ENCODE peak calls at places on chromosomes 12 and 14, in seven cellular contexts. B is tibial artery, H is brain microvascular endothelial cell, N is PC-3, R is lower lobe of right lung, A is choroid plexus epithelial cell, Z is neural progenitor cell. E is an unnamed sample.

GRCh38 chr12:124231980-124232653 is 62.8 kb upstream of the RFLNA start:
- DNase-seq in B (no peak), H (no peak), N (no peak), R (peak), A (no peak), Z (no peak), E (no peak)

GRCh38 chr12:67943295-67943892 is 45.9 kb upstream of the IFNG-AS1 start:
- DNase-seq in B (peak), H (peak), N (peak), R (no peak), A (peak), Z (peak), E (peak)

GRCh38 chr14:67622675-67623074 is 3.0 kb downstream of the ARG2 start:
- DNase-seq in B (peak), H (peak), N (peak), R (no peak), A (peak), Z (peak), E (peak)

GRCh38 chr12:243381-243780 is 19.3 kb downstream of the SLC6A13 start:
- DNase-seq in B (no peak), H (no peak), N (no peak), R (no peak), A (no peak), Z (no peak), E (no peak)

GRCh38 chr12:76859621-76860020 is 19.2 kb downstream of the CSRP2 start:
- DNase-seq in B (no peak), H (no peak), N (no peak), R (no peak), A (no peak), Z (no peak), E (no peak)

GRCh38 chr14:89773644-89774316 is 180.8 kb downstream of the EFCAB11 start:
- DNase-seq in B (no peak), H (peak), N (peak), R (peak), A (no peak), Z (peak), E (no peak)

GRCh38 chr12:56677680-56678079 is 10.4 kb downstream of the PTGES3 start:
- DNase-seq in B (no peak), H (no peak), N (no peak), R (no peak), A (no peak), Z (no peak), E (no peak)

GRCh38 chr12:81332054-81332453 is 254.2 kb downstream of the ACSS3 start:
- DNase-seq in B (no peak), H (no peak), N (no peak), R (no peak), A (no peak), Z (no peak), E (no peak)

GRCh38 chr12:1820191-1820599 is at the start of gene LRTM2:
- DNase-seq in B (no peak), H (no peak), N (no peak), R (no peak), A (no peak), Z (no peak), E (no peak)

GRCh38 chr12:68420225-68421008 is 88.3 kb upstream of the MDM1 start:
- DNase-seq in B (no peak), H (peak), N (no peak), R (no peak), A (peak), Z (peak), E (no peak)

GRCh38 chr12:114407566-114408411 is 1.8 kb upstream of the TBX5 start:
- DNase-seq in B (no peak), H (no peak), N (no peak), R (no peak), A (no peak), Z (no peak), E (no peak)

GRCh38 chr12:67515679-67516363 is 132.7 kb upstream of the DYRK2 start:
- DNase-seq in B (no peak), H (no peak), N (peak), R (no peak), A (peak), Z (no peak), E (no peak)

GRCh38 chr14:104223101-104223809 is 84.9 kb downstream of the KIF26A start:
- DNase-seq in B (no peak), H (no peak), N (no peak), R (peak), A (peak), Z (no peak), E (no peak)

GRCh38 chr14:92373336-92373735 is 50.4 kb downstream of the SLC24A4 start:
- DNase-seq in B (no peak), H (no peak), N (no peak), R (no peak), A (peak), Z (no peak), E (no peak)

GRCh38 chr14:89397569-89397968 is 19.5 kb downstream of the FOXN3 start:
- DNase-seq in B (no peak), H (no peak), N (no peak), R (no peak), A (no peak), Z (no peak), E (no peak)

GRCh38 chr12:67968316-67968715 is 20.9 kb upstream of the IFNG-AS1 start:
- DNase-seq in B (no peak), H (no peak), N (peak), R (no peak), A (no peak), Z (no peak), E (no peak)

GRCh38 chr14:61452452-61452851 is 131.1 kb downstream of the PRKCH start:
- DNase-seq in B (no peak), H (no peak), N (no peak), R (no peak), A (no peak), Z (no peak), E (no peak)

GRCh38 chr14:57897148-57897547 is 31.3 kb upstream of the SLC35F4 start:
- DNase-seq in B (no peak), H (no peak), N (no peak), R (no peak), A (no peak), Z (no peak), E (no peak)

GRCh38 chr12:18578191-18578590 is 159.6 kb downstream of the PLCZ1 start:
- DNase-seq in B (no peak), H (no peak), N (peak), R (no peak), A (peak), Z (no peak), E (no peak)

GRCh38 chr12:85872497-85873091 is 1.5 kb upstream of the NTS start:
- DNase-seq in B (no peak), H (peak), N (peak), R (no peak), A (peak), Z (peak), E (peak)

GRCh38 chr12:53186745-53187144 is 6.0 kb upstream of the CSAD start:
- DNase-seq in B (no peak), H (no peak), N (no peak), R (no peak), A (no peak), Z (no peak), E (no peak)

GRCh38 chr14:97976861-97977260 is 1179.7 kb downstream of the VRK1 start:
- DNase-seq in B (no peak), H (no peak), N (no peak), R (peak), A (no peak), Z (no peak), E (no peak)

GRCh38 chr12:66573605-66574004 is 105.3 kb downstream of the GRIP1 start:
- DNase-seq in B (no peak), H (no peak), N (no peak), R (no peak), A (no peak), Z (no peak), E (no peak)

GRCh38 chr14:101082436-101083384 is 179.2 kb upstream of the RTL1 start:
- DNase-seq in B (peak), H (no peak), N (no peak), R (no peak), A (no peak), Z (no peak), E (no peak)

GRCh38 chr14:104953896-104954656 is 24.1 kb downstream of the AHNAK2 start:
- DNase-seq in B (no peak), H (no peak), N (no peak), R (peak), A (no peak), Z (no peak), E (no peak)

GRCh38 chr14:46344327-46344937 is 307.1 kb downstream of the RPL10L start:
- DNase-seq in B (no peak), H (peak), N (peak), R (no peak), A (peak), Z (peak), E (peak)

GRCh38 chr14:67571991-67572323 is 28.1 kb downstream of the PIGH start:
- DNase-seq in B (no peak), H (no peak), N (no peak), R (peak), A (no peak), Z (no peak), E (no peak)

GRCh38 chr14:102215071-102215470 is 75.4 kb downstream of the WDR20 start:
- DNase-seq in B (peak), H (no peak), N (peak), R (no peak), A (no peak), Z (no peak), E (peak)

GRCh38 chr14:72721042-72721540 is 172.8 kb downstream of the DPF3 start:
- DNase-seq in B (no peak), H (no peak), N (no peak), R (no peak), A (no peak), Z (no peak), E (no peak)

GRCh38 chr12:29066061-29066588 is 83.0 kb upstream of the FAR2 start:
- DNase-seq in B (peak), H (peak), N (peak), R (no peak), A (peak), Z (peak), E (peak)

GRCh38 chr12:64194333-64195149 is 27.6 kb downstream of the KICS2 start:
- DNase-seq in B (no peak), H (no peak), N (no peak), R (no peak), A (peak), Z (no peak), E (no peak)

GRCh38 chr12:42426733-42427132 is 100.8 kb downstream of the PPHLN1 start:
- DNase-seq in B (no peak), H (peak), N (peak), R (peak), A (peak), Z (peak), E (no peak)

GRCh38 chr14:71006200-71006563 is 98.9 kb downstream of the PCNX1 start:
- DNase-seq in B (no peak), H (no peak), N (peak), R (no peak), A (no peak), Z (no peak), E (no peak)

GRCh38 chr14:55136868-55137785 is 8.1 kb downstream of the LGALS3 start:
- DNase-seq in B (peak), H (peak), N (no peak), R (no peak), A (peak), Z (no peak), E (peak)

GRCh38 chr12:48388430-48388829 is 37.7 kb upstream of the ZNF641 start:
- DNase-seq in B (no peak), H (no peak), N (peak), R (no peak), A (peak), Z (no peak), E (no peak)

GRCh38 chr12:123900898-123901376 is 71.7 kb downstream of the CCDC92 start:
- DNase-seq in B (no peak), H (no peak), N (peak), R (no peak), A (peak), Z (peak), E (no peak)

GRCh38 chr12:121793836-121794531 is 496 bp upstream of the RHOF start:
- DNase-seq in B (peak), H (peak), N (peak), R (peak), A (peak), Z (peak), E (no peak)

GRCh38 chr12:119208626-119209061 is 29.9 kb downstream of the HSPB8 start:
- DNase-seq in B (peak), H (peak), N (peak), R (peak), A (peak), Z (peak), E (no peak)

GRCh38 chr12:31322651-31323248 is 3.2 kb downstream of the SINHCAF start:
- DNase-seq in B (no peak), H (peak), N (no peak), R (no peak), A (peak), Z (peak), E (peak)

DNA sequence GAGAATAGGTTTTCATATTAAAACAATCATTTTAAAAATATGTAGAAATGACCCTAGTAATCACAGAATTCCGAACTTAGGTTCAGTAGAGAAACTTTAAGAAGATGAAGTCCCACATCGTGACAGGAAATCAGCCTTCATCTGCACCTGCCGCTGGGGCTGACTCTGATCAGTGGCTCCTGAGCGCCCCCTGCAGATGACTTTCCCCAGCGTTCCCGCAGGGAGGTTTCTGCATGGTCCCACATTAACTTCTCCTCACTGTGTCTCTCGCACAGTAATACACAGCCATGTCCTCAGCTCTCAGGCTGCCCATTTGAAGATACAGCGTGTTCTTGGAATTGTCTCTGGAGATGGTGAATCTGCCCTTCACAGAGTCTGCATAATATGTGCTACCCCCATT is 1131.1 kb downstream of the TMEM121 start:
- DNase-seq in B (no peak), H (no peak), N (no peak), R (no peak), A (no peak), Z (no peak), E (no peak)
- TF ChIP-seq CTCF in B (no peak), H (no peak), N (peak), R (no peak), A (no peak), Z (no peak), E (no peak)

GRCh38 chr14:50037240-50037639 is 79.1 kb downstream of the VCPKMT start:
- DNase-seq in B (no peak), H (no peak), N (no peak), R (no peak), A (no peak), Z (no peak), E (no peak)
- H3K4me3 ChIP-seq in B (no peak), H (no peak), N (no peak), R (no peak), A (no peak), Z (no peak), E (no peak)

GRCh38 chr12:14915736-14916135 is 22.6 kb downstream of the ERP27 start:
- DNase-seq in B (no peak), H (no peak), N (no peak), R (no peak), A (no peak), Z (no peak), E (no peak)
- TF ChIP-seq CTCF in B (no peak), H (no peak), N (no peak), R (no peak), A (no peak), Z (no peak), E (no peak)

GRCh38 chr14:23577004-23577681 is 1.4 kb downstream of the JPH4 start:
- DNase-seq in B (no peak), H (no peak), N (no peak), R (no peak), A (no peak), Z (peak), E (no peak)
- H3K4me3 ChIP-seq in B (peak), H (no peak), N (no peak), R (peak), A (no peak), Z (peak), E (no peak)

GRCh38 chr12:90854136-90854689 is 100.8 kb downstream of the CCER1 start:
- DNase-seq in B (no peak), H (peak), N (peak), R (no peak), A (peak), Z (peak), E (peak)
- TF ChIP-seq CTCF in B (peak), H (peak), N (peak), R (peak), A (peak), Z (peak), E (peak)

GRCh38 chr12:12032771-12033588 is 37.8 kb upstream of the BCL2L14 start:
- DNase-seq in B (peak), H (peak), N (peak), R (peak), A (peak), Z (peak), E (peak)
- H3K4me3 ChIP-seq in B (peak), H (peak), N (peak), R (peak), A (peak), Z (peak), E (peak)

DNA sequence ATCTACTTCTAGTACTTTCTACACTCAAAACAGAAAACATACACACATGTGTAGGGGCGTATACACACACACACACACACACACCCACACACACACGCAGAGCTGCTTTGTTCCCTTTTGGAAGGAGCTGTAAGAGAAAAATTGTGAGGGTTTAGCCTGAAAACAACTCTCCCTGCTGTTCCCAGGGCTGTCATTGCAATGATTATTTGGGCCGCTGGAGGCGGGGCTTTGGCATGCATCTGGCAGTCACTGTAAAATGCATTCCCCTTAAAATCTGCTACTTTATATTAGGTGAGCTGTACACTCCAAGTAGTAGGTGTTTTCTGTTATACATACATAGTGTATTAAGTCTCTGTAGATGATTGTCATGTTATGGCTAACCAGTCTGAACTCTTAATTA is 29.1 kb upstream of the SLC38A2 start:
- DNase-seq in B (peak), H (peak), N (no peak), R (no peak), A (peak), Z (no peak), E (no peak)
- TF ChIP-seq CTCF in B (peak), H (peak), N (no peak), R (peak), A (peak), Z (no peak), E (peak)

DNA sequence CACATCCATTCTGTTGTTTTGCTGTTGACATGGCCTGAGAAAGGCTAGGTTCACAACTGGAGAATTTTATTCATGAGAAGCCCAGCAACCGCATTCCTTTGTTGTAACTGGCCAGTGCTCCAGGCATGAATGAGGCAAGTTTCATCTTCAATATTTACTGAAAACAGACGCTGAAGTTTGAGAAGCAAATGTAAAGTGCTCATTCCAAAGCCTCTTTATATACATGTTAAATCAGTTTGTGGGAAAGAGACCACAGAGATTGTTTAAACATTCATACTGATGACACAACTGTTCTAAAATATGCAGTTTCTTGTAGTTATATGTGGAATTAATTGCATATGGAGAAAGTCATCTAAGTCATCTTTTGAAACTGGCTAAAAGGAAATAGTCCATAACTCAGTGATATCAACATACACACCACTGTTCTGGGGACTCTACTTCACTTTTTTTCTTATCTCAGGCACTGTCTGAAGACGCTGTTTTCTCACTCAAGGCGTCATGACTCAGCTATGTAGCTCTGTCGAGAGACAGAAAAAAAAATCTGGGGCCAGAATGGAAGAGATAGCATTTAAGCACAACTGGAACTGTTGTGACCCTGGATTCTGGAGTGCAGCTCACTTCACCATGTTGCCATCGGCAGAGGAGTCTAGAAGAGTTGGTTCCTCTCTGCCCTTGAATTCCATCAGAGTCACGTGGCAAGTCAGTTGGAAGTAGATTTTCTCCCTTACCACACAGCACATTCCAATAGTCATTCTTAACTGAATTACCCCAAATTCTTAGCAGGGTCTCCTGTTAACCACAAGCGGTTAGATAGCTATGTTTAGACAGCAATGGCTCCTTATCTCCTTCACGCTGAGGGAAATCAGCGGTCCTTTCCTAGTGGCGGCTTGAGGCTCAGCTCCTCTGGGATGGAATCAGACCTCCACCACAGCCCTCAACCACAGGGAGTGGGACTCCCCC is 258.4 kb upstream of the HMGA2 start:
- DNase-seq in B (no peak), H (peak), N (peak), R (no peak), A (peak), Z (no peak), E (peak)
- H3K4me3 ChIP-seq in B (no peak), H (no peak), N (no peak), R (no peak), A (no peak), Z (no peak), E (no peak)

E was measured in astrocyte of the cerebellum.